ENCODE peak calls at places on chromosomes 11 and 22, in ten cellular contexts. One of them, this sample, is unnamed.

GRCh38 chr11:60945295-60945667 is 6.7 kb downstream of the SLC15A3 start:
- DNase-seq in hepatic stellate cell: no peak
- DNase-seq in activated gamma-delta T cell: no peak
- DNase-seq in activated effector memory CD4-positive, alpha-beta T cell treated with Interleukin-2 at 50 U/mL for 16 hours: no peak
- DNase-seq in NCI-H1417 treated with DMSO at 0.1 percent for 48 hours: no peak
- DNase-seq in AG04449: no peak
- DNase-seq in NB4: no peak
- DNase-seq in choroid plexus epithelial cell: no peak
- DNase-seq in naive thymus-derived CD4-positive, alpha-beta T cell: no peak
- DNase-seq in kidney tubule cell: no peak
- DNase-seq in this sample: no peak

GRCh38 chr22:17232406-17232805 is 13.2 kb upstream of the ADA2 start:
- DNase-seq in hepatic stellate cell: no peak
- DNase-seq in activated gamma-delta T cell: no peak
- DNase-seq in activated effector memory CD4-positive, alpha-beta T cell treated with Interleukin-2 at 50 U/mL for 16 hours: no peak
- DNase-seq in NCI-H1417 treated with DMSO at 0.1 percent for 48 hours: peak; percentile 11
- DNase-seq in AG04449: no peak
- DNase-seq in NB4: no peak
- DNase-seq in choroid plexus epithelial cell: no peak
- DNase-seq in naive thymus-derived CD4-positive, alpha-beta T cell: no peak
- DNase-seq in kidney tubule cell: no peak
- DNase-seq in this sample: no peak

GRCh38 chr11:70348608-70349007 is 49.7 kb upstream of the CTTN start:
- DNase-seq in hepatic stellate cell: no peak
- DNase-seq in activated gamma-delta T cell: no peak
- DNase-seq in activated effector memory CD4-positive, alpha-beta T cell treated with Interleukin-2 at 50 U/mL for 16 hours: no peak
- DNase-seq in NCI-H1417 treated with DMSO at 0.1 percent for 48 hours: no peak
- DNase-seq in AG04449: no peak
- DNase-seq in NB4: no peak
- DNase-seq in choroid plexus epithelial cell: no peak
- DNase-seq in naive thymus-derived CD4-positive, alpha-beta T cell: no peak
- DNase-seq in kidney tubule cell: no peak
- DNase-seq in this sample: no peak

GRCh38 chr22:38271927-38272372 is 860 bp downstream of the TMEM184B start:
- DNase-seq in hepatic stellate cell: no peak
- DNase-seq in activated gamma-delta T cell: no peak
- DNase-seq in activated effector memory CD4-positive, alpha-beta T cell treated with Interleukin-2 at 50 U/mL for 16 hours: no peak
- DNase-seq in NCI-H1417 treated with DMSO at 0.1 percent for 48 hours: no peak
- DNase-seq in AG04449: no peak
- DNase-seq in NB4: no peak
- DNase-seq in choroid plexus epithelial cell: no peak
- DNase-seq in naive thymus-derived CD4-positive, alpha-beta T cell: peak; percentile 19
- DNase-seq in kidney tubule cell: peak; percentile 40
- DNase-seq in this sample: no peak

GRCh38 chr11:62665630-62666258 is 632 bp downstream of the CSKMT start:
- DNase-seq in hepatic stellate cell: peak; percentile 69
- DNase-seq in activated gamma-delta T cell: peak; percentile 38
- DNase-seq in activated effector memory CD4-positive, alpha-beta T cell treated with Interleukin-2 at 50 U/mL for 16 hours: peak; percentile 48
- DNase-seq in NCI-H1417 treated with DMSO at 0.1 percent for 48 hours: no peak
- DNase-seq in AG04449: no peak
- DNase-seq in NB4: peak; percentile 73
- DNase-seq in choroid plexus epithelial cell: peak; percentile 87
- DNase-seq in naive thymus-derived CD4-positive, alpha-beta T cell: peak; percentile 38
- DNase-seq in kidney tubule cell: peak; percentile 58
- DNase-seq in this sample: peak; percentile 57

GRCh38 chr11:81007046-81007445 is 1566.2 kb upstream of the TENM4 start:
- DNase-seq in hepatic stellate cell: no peak
- DNase-seq in activated gamma-delta T cell: no peak
- DNase-seq in activated effector memory CD4-positive, alpha-beta T cell treated with Interleukin-2 at 50 U/mL for 16 hours: no peak
- DNase-seq in NCI-H1417 treated with DMSO at 0.1 percent for 48 hours: no peak
- DNase-seq in AG04449: no peak
- DNase-seq in NB4: peak; percentile 8
- DNase-seq in choroid plexus epithelial cell: peak; percentile 68
- DNase-seq in naive thymus-derived CD4-positive, alpha-beta T cell: no peak
- DNase-seq in kidney tubule cell: peak; percentile 25
- DNase-seq in this sample: no peak

GRCh38 chr22:32557424-32557823 is 82.8 kb downstream of the FBXO7 start:
- DNase-seq in hepatic stellate cell: no peak
- DNase-seq in activated gamma-delta T cell: no peak
- DNase-seq in activated effector memory CD4-positive, alpha-beta T cell treated with Interleukin-2 at 50 U/mL for 16 hours: no peak
- DNase-seq in NCI-H1417 treated with DMSO at 0.1 percent for 48 hours: no peak
- DNase-seq in AG04449: no peak
- DNase-seq in NB4: no peak
- DNase-seq in choroid plexus epithelial cell: no peak
- DNase-seq in naive thymus-derived CD4-positive, alpha-beta T cell: no peak
- DNase-seq in kidney tubule cell: no peak
- DNase-seq in this sample: no peak

GRCh38 chr22:27533105-27533504 is 268.5 kb downstream of the MN1 start:
- DNase-seq in hepatic stellate cell: no peak
- DNase-seq in activated gamma-delta T cell: no peak
- DNase-seq in activated effector memory CD4-positive, alpha-beta T cell treated with Interleukin-2 at 50 U/mL for 16 hours: no peak
- DNase-seq in NCI-H1417 treated with DMSO at 0.1 percent for 48 hours: no peak
- DNase-seq in AG04449: no peak
- DNase-seq in NB4: no peak
- DNase-seq in choroid plexus epithelial cell: no peak
- DNase-seq in naive thymus-derived CD4-positive, alpha-beta T cell: no peak
- DNase-seq in kidney tubule cell: no peak
- DNase-seq in this sample: no peak

GRCh38 chr11:119101367-119101758 is 290 bp downstream of the DPAGT1 start:
- DNase-seq in hepatic stellate cell: peak; percentile 40
- DNase-seq in activated gamma-delta T cell: no peak
- DNase-seq in activated effector memory CD4-positive, alpha-beta T cell treated with Interleukin-2 at 50 U/mL for 16 hours: no peak
- DNase-seq in NCI-H1417 treated with DMSO at 0.1 percent for 48 hours: no peak
- DNase-seq in AG04449: no peak
- DNase-seq in NB4: peak; percentile 74
- DNase-seq in choroid plexus epithelial cell: no peak
- DNase-seq in naive thymus-derived CD4-positive, alpha-beta T cell: no peak
- DNase-seq in kidney tubule cell: no peak
- DNase-seq in this sample: no peak

GRCh38 chr22:19955241-19956128 is 13.9 kb upstream of the TXNRD2 start:
- DNase-seq in hepatic stellate cell: no peak
- DNase-seq in activated gamma-delta T cell: no peak
- DNase-seq in activated effector memory CD4-positive, alpha-beta T cell treated with Interleukin-2 at 50 U/mL for 16 hours: no peak
- DNase-seq in NCI-H1417 treated with DMSO at 0.1 percent for 48 hours: no peak
- DNase-seq in AG04449: no peak
- DNase-seq in NB4: no peak
- DNase-seq in choroid plexus epithelial cell: no peak
- DNase-seq in naive thymus-derived CD4-positive, alpha-beta T cell: no peak
- DNase-seq in kidney tubule cell: no peak
- DNase-seq in this sample: no peak

GRCh38 chr11:47369676-47370075 is 8.7 kb downstream of the SPI1 start:
- DNase-seq in hepatic stellate cell: no peak
- DNase-seq in activated gamma-delta T cell: no peak
- DNase-seq in activated effector memory CD4-positive, alpha-beta T cell treated with Interleukin-2 at 50 U/mL for 16 hours: no peak
- DNase-seq in NCI-H1417 treated with DMSO at 0.1 percent for 48 hours: no peak
- DNase-seq in AG04449: no peak
- DNase-seq in NB4: no peak
- DNase-seq in choroid plexus epithelial cell: no peak
- DNase-seq in naive thymus-derived CD4-positive, alpha-beta T cell: no peak
- DNase-seq in kidney tubule cell: no peak
- DNase-seq in this sample: no peak

GRCh38 chr22:39577361-39577760 is 6.8 kb downstream of the CACNA1I start:
- DNase-seq in hepatic stellate cell: no peak
- DNase-seq in activated gamma-delta T cell: no peak
- DNase-seq in activated effector memory CD4-positive, alpha-beta T cell treated with Interleukin-2 at 50 U/mL for 16 hours: no peak
- DNase-seq in NCI-H1417 treated with DMSO at 0.1 percent for 48 hours: no peak
- DNase-seq in AG04449: no peak
- DNase-seq in NB4: no peak
- DNase-seq in choroid plexus epithelial cell: no peak
- DNase-seq in naive thymus-derived CD4-positive, alpha-beta T cell: no peak
- DNase-seq in kidney tubule cell: no peak
- DNase-seq in this sample: no peak

GRCh38 chr22:27876684-27877083 is 42.4 kb downstream of the PITPNB start:
- DNase-seq in hepatic stellate cell: no peak
- DNase-seq in activated gamma-delta T cell: no peak
- DNase-seq in activated effector memory CD4-positive, alpha-beta T cell treated with Interleukin-2 at 50 U/mL for 16 hours: no peak
- DNase-seq in NCI-H1417 treated with DMSO at 0.1 percent for 48 hours: no peak
- DNase-seq in AG04449: no peak
- DNase-seq in NB4: no peak
- DNase-seq in choroid plexus epithelial cell: peak; percentile 82
- DNase-seq in naive thymus-derived CD4-positive, alpha-beta T cell: no peak
- DNase-seq in kidney tubule cell: no peak
- DNase-seq in this sample: no peak

GRCh38 chr11:13040969-13041561 is 31.9 kb downstream of the RASSF10 start:
- DNase-seq in hepatic stellate cell: no peak
- DNase-seq in activated gamma-delta T cell: no peak
- DNase-seq in activated effector memory CD4-positive, alpha-beta T cell treated with Interleukin-2 at 50 U/mL for 16 hours: no peak
- DNase-seq in NCI-H1417 treated with DMSO at 0.1 percent for 48 hours: no peak
- DNase-seq in AG04449: no peak
- DNase-seq in NB4: no peak
- DNase-seq in choroid plexus epithelial cell: no peak
- DNase-seq in naive thymus-derived CD4-positive, alpha-beta T cell: no peak
- DNase-seq in kidney tubule cell: no peak
- DNase-seq in this sample: no peak

GRCh38 chr11:129975543-129975942 is 27.1 kb downstream of the PRDM10 start:
- DNase-seq in hepatic stellate cell: no peak
- DNase-seq in activated gamma-delta T cell: no peak
- DNase-seq in activated effector memory CD4-positive, alpha-beta T cell treated with Interleukin-2 at 50 U/mL for 16 hours: no peak
- DNase-seq in NCI-H1417 treated with DMSO at 0.1 percent for 48 hours: no peak
- DNase-seq in AG04449: no peak
- DNase-seq in NB4: no peak
- DNase-seq in choroid plexus epithelial cell: no peak
- DNase-seq in naive thymus-derived CD4-positive, alpha-beta T cell: no peak
- DNase-seq in kidney tubule cell: no peak
- DNase-seq in this sample: no peak

GRCh38 chr11:66607126-66607834 is 9.2 kb upstream of the RBM14 start:
- DNase-seq in hepatic stellate cell: peak; percentile 39
- DNase-seq in activated gamma-delta T cell: no peak
- DNase-seq in activated effector memory CD4-positive, alpha-beta T cell treated with Interleukin-2 at 50 U/mL for 16 hours: no peak
- DNase-seq in NCI-H1417 treated with DMSO at 0.1 percent for 48 hours: no peak
- DNase-seq in AG04449: no peak
- DNase-seq in NB4: no peak
- DNase-seq in choroid plexus epithelial cell: peak; percentile 74
- DNase-seq in naive thymus-derived CD4-positive, alpha-beta T cell: no peak
- DNase-seq in kidney tubule cell: peak; percentile 50
- DNase-seq in this sample: no peak

GRCh38 chr11:3853935-3854659 is 1.4 kb upstream of the STIM1 start:
- DNase-seq in hepatic stellate cell: no peak
- DNase-seq in activated gamma-delta T cell: no peak
- DNase-seq in activated effector memory CD4-positive, alpha-beta T cell treated with Interleukin-2 at 50 U/mL for 16 hours: peak; percentile 67
- DNase-seq in NCI-H1417 treated with DMSO at 0.1 percent for 48 hours: no peak
- DNase-seq in AG04449: no peak
- DNase-seq in NB4: peak; percentile 79
- DNase-seq in choroid plexus epithelial cell: no peak
- DNase-seq in naive thymus-derived CD4-positive, alpha-beta T cell: peak; percentile 88
- DNase-seq in kidney tubule cell: no peak
- DNase-seq in this sample: peak; percentile 79

GRCh38 chr22:23566716-23567475 is 13.2 kb downstream of the IGLL1 start:
- DNase-seq in hepatic stellate cell: no peak
- DNase-seq in activated gamma-delta T cell: no peak
- DNase-seq in activated effector memory CD4-positive, alpha-beta T cell treated with Interleukin-2 at 50 U/mL for 16 hours: no peak
- DNase-seq in NCI-H1417 treated with DMSO at 0.1 percent for 48 hours: no peak
- DNase-seq in AG04449: no peak
- DNase-seq in NB4: no peak
- DNase-seq in choroid plexus epithelial cell: no peak
- DNase-seq in naive thymus-derived CD4-positive, alpha-beta T cell: no peak
- DNase-seq in kidney tubule cell: no peak
- DNase-seq in this sample: no peak

GRCh38 chr11:134560066-134560465 is 148.0 kb upstream of the B3GAT1 start:
- DNase-seq in hepatic stellate cell: no peak
- DNase-seq in activated gamma-delta T cell: no peak
- DNase-seq in activated effector memory CD4-positive, alpha-beta T cell treated with Interleukin-2 at 50 U/mL for 16 hours: no peak
- DNase-seq in NCI-H1417 treated with DMSO at 0.1 percent for 48 hours: no peak
- DNase-seq in AG04449: no peak
- DNase-seq in NB4: no peak
- DNase-seq in choroid plexus epithelial cell: no peak
- DNase-seq in naive thymus-derived CD4-positive, alpha-beta T cell: no peak
- DNase-seq in kidney tubule cell: no peak
- DNase-seq in this sample: no peak

GRCh38 chr11:119120639-119121007 is 757 bp upstream of the HINFP start:
- DNase-seq in hepatic stellate cell: no peak
- DNase-seq in activated gamma-delta T cell: no peak
- DNase-seq in activated effector memory CD4-positive, alpha-beta T cell treated with Interleukin-2 at 50 U/mL for 16 hours: no peak
- DNase-seq in NCI-H1417 treated with DMSO at 0.1 percent for 48 hours: no peak
- DNase-seq in AG04449: no peak
- DNase-seq in NB4: peak; percentile 39
- DNase-seq in choroid plexus epithelial cell: peak; percentile 86
- DNase-seq in naive thymus-derived CD4-positive, alpha-beta T cell: no peak
- DNase-seq in kidney tubule cell: no peak
- DNase-seq in this sample: no peak

GRCh38 chr11:92109476-92109875 is 115.1 kb upstream of the FAT3 start:
- DNase-seq in hepatic stellate cell: no peak
- DNase-seq in activated gamma-delta T cell: no peak
- DNase-seq in activated effector memory CD4-positive, alpha-beta T cell treated with Interleukin-2 at 50 U/mL for 16 hours: no peak
- DNase-seq in NCI-H1417 treated with DMSO at 0.1 percent for 48 hours: no peak
- DNase-seq in AG04449: no peak
- DNase-seq in NB4: no peak
- DNase-seq in choroid plexus epithelial cell: no peak
- DNase-seq in naive thymus-derived CD4-positive, alpha-beta T cell: no peak
- DNase-seq in kidney tubule cell: no peak
- DNase-seq in this sample: no peak